ENCODE peak calls at places on chromosomes 3 and 15, in eight cellular contexts. One of them, this sample, is unnamed.

GRCh38 chr3:137514853-137515252 is 249.3 kb upstream of the SOX14 start:
- DNase-seq in Panc1: no peak
- DNase-seq in H1: no peak
- DNase-seq in stomach: no peak
- DNase-seq in breast epithelium: no peak
- DNase-seq in GM23338: peak; percentile 47
- DNase-seq in K562: no peak
- DNase-seq in GM12891: no peak
- DNase-seq in this sample: no peak

GRCh38 chr15:92864127-92864814 is 35.9 kb upstream of the CHD2 start:
- DNase-seq in Panc1: no peak
- DNase-seq in H1: peak; percentile 26
- DNase-seq in stomach: no peak
- DNase-seq in breast epithelium: no peak
- DNase-seq in GM23338: no peak
- DNase-seq in K562: no peak
- DNase-seq in GM12891: no peak
- DNase-seq in this sample: no peak

GRCh38 chr15:58545307-58546065 is 113.7 kb downstream of the LIPC start:
- DNase-seq in Panc1: no peak
- DNase-seq in H1: no peak
- DNase-seq in stomach: peak; percentile 19
- DNase-seq in breast epithelium: no peak
- DNase-seq in GM23338: no peak
- DNase-seq in K562: peak; percentile 61
- DNase-seq in GM12891: no peak
- DNase-seq in this sample: no peak

GRCh38 chr3:187913617-187914033 is 168.4 kb upstream of the BCL6 start:
- DNase-seq in Panc1: peak; percentile 57
- DNase-seq in H1: no peak
- DNase-seq in stomach: no peak
- DNase-seq in breast epithelium: no peak
- DNase-seq in GM23338: no peak
- DNase-seq in K562: no peak
- DNase-seq in GM12891: no peak
- DNase-seq in this sample: no peak

GRCh38 chr15:43511012-43511885 is 6.2 kb upstream of the MAP1A start:
- DNase-seq in Panc1: no peak
- DNase-seq in H1: peak; percentile 63
- DNase-seq in stomach: no peak
- DNase-seq in breast epithelium: no peak
- DNase-seq in GM23338: peak; percentile 70
- DNase-seq in K562: peak; percentile 43
- DNase-seq in GM12891: no peak
- DNase-seq in this sample: no peak

GRCh38 chr15:59298255-59298856 is 74.3 kb downstream of the MYO1E start:
- DNase-seq in Panc1: no peak
- DNase-seq in H1: no peak
- DNase-seq in stomach: no peak
- DNase-seq in breast epithelium: no peak
- DNase-seq in GM23338: no peak
- DNase-seq in K562: no peak
- DNase-seq in GM12891: peak; percentile 28
- DNase-seq in this sample: no peak

GRCh38 chr3:157857461-157857860 is 248.8 kb downstream of the SHOX2 start:
- DNase-seq in Panc1: no peak
- DNase-seq in H1: no peak
- DNase-seq in stomach: no peak
- DNase-seq in breast epithelium: no peak
- DNase-seq in GM23338: no peak
- DNase-seq in K562: no peak
- DNase-seq in GM12891: no peak
- DNase-seq in this sample: no peak

GRCh38 chr3:63325386-63325785 is 47.3 kb downstream of the SYNPR start:
- DNase-seq in Panc1: no peak
- DNase-seq in H1: no peak
- DNase-seq in stomach: no peak
- DNase-seq in breast epithelium: no peak
- DNase-seq in GM23338: no peak
- DNase-seq in K562: no peak
- DNase-seq in GM12891: no peak
- DNase-seq in this sample: no peak

GRCh38 chr3:66557166-66557565 is 56.3 kb upstream of the LRIG1 start:
- DNase-seq in Panc1: no peak
- DNase-seq in H1: no peak
- DNase-seq in stomach: no peak
- DNase-seq in breast epithelium: no peak
- DNase-seq in GM23338: no peak
- DNase-seq in K562: no peak
- DNase-seq in GM12891: no peak
- DNase-seq in this sample: no peak

GRCh38 chr3:66552846-66553245 is 52.0 kb upstream of the LRIG1 start:
- DNase-seq in Panc1: no peak
- DNase-seq in H1: no peak
- DNase-seq in stomach: no peak
- DNase-seq in breast epithelium: no peak
- DNase-seq in GM23338: peak; percentile 52
- DNase-seq in K562: no peak
- DNase-seq in GM12891: no peak
- DNase-seq in this sample: no peak

GRCh38 chr3:66553714-66554113 is 52.9 kb upstream of the LRIG1 start:
- DNase-seq in Panc1: no peak
- DNase-seq in H1: no peak
- DNase-seq in stomach: no peak
- DNase-seq in breast epithelium: no peak
- DNase-seq in GM23338: no peak
- DNase-seq in K562: no peak
- DNase-seq in GM12891: no peak
- DNase-seq in this sample: no peak

GRCh38 chr3:66554178-66554577 is 53.4 kb upstream of the LRIG1 start:
- DNase-seq in Panc1: no peak
- DNase-seq in H1: no peak
- DNase-seq in stomach: no peak
- DNase-seq in breast epithelium: no peak
- DNase-seq in GM23338: no peak
- DNase-seq in K562: no peak
- DNase-seq in GM12891: no peak
- DNase-seq in this sample: no peak

DNA sequence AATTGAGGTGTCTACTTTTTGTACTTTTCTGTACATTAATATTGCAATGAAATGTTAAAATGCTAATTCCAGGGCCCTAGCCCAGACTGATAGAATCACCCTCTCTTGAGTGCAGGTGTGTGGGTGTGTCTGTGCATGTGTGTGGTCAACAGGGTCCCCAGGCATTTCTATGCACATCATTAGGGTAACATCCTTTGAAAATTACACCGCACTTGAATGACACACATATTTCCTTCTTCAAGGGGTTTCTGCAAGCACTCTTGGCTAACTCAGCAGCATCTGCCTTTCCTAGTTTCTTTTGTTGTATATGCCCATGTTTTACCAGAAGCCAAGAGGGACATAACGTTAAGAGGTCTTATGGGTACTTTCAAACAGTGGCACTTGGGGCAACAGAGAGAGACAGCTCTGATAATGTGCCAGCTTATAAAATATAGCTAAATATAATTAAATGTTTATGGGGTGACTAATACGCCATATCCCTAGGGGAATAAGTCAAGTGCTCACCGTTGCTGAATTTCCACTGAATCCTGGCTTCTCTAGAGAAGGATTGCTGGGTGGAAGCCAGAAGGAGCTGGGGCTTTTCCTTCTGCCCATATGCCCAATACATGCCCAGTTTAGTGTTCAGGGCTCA is 54.5 kb upstream of the LRIG1 start:
- DNase-seq in Panc1: no peak
- DNase-seq in H1: no peak
- DNase-seq in stomach: no peak
- DNase-seq in breast epithelium: no peak
- DNase-seq in GM23338: no peak
- DNase-seq in K562: no peak
- DNase-seq in GM12891: no peak
- DNase-seq in this sample: no peak
- TF ChIP-seq POLR2AphosphoS5 in Panc1: no peak
- TF ChIP-seq POLR2AphosphoS5 in H1: no peak
- TF ChIP-seq POLR2AphosphoS5 in stomach: no peak
- TF ChIP-seq POLR2AphosphoS5 in breast epithelium: no peak
- TF ChIP-seq POLR2AphosphoS5 in GM23338: no peak
- TF ChIP-seq POLR2AphosphoS5 in K562: no peak
- TF ChIP-seq POLR2AphosphoS5 in GM12891: no peak
- TF ChIP-seq POLR2AphosphoS5 in this sample: no peak

GRCh38 chr15:45588199-45588910 is 1.2 kb downstream of the BLOC1S6 start:
- DNase-seq in Panc1: no peak
- DNase-seq in H1: no peak
- DNase-seq in stomach: no peak
- DNase-seq in breast epithelium: no peak
- DNase-seq in GM23338: no peak
- DNase-seq in K562: no peak
- DNase-seq in GM12891: no peak
- DNase-seq in this sample: peak; percentile 24

GRCh38 chr15:45589296-45589695 is 2.1 kb downstream of the BLOC1S6 start:
- DNase-seq in Panc1: no peak
- DNase-seq in H1: no peak
- DNase-seq in stomach: no peak
- DNase-seq in breast epithelium: no peak
- DNase-seq in GM23338: no peak
- DNase-seq in K562: no peak
- DNase-seq in GM12891: no peak
- DNase-seq in this sample: no peak

GRCh38 chr15:45585069-45585468 is 2.1 kb upstream of the BLOC1S6 start:
- DNase-seq in Panc1: no peak
- DNase-seq in H1: no peak
- DNase-seq in stomach: no peak
- DNase-seq in breast epithelium: no peak
- DNase-seq in GM23338: no peak
- DNase-seq in K562: no peak
- DNase-seq in GM12891: no peak
- DNase-seq in this sample: peak; percentile 19

GRCh38 chr15:45587861-45588170 is 637 bp downstream of the BLOC1S6 start:
- DNase-seq in Panc1: no peak
- DNase-seq in H1: no peak
- DNase-seq in stomach: no peak
- DNase-seq in breast epithelium: no peak
- DNase-seq in GM23338: no peak
- DNase-seq in K562: no peak
- DNase-seq in GM12891: no peak
- DNase-seq in this sample: no peak

DNA sequence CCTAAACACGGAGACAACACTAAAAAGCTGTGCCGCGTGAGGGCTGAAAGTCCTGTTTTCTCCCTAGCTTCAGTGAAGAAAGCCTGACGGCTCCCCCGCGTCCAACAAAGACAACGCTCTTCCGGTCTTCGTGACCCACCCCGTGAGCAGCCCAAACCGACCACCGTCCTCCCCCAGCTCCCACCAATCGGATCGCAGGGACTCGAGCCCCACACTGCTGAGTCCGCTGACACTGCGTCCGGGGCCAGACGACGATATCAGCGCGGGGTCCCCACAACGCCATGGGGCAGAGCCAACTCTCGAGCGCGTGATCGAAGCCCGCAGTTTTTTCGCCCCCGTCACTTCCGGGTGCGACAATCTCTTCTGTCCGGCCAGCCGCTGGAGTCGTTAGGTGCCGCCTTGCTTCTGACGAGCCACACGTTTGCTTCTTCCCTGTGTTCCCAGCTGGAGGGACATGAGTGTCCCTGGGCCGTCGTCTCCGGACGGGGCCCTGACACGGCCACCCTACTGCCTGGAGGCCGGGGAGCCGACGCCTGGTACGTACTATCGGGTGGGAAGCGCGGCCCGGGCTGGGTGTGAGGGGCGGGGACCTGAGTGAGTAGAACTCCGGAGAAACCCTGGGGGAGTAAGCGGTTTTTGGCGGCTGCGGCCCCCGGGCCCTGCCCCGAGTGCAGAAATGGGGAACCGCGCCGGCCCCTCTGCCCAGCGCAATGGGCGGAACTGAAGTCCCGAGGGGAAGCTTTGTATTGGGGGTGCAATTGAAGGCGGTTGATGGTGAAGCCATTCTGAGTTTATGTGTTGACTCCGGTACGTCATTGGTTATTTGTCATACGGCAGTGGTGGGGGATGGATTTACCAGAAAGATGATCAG is at the start of gene BLOC1S6:
- DNase-seq in Panc1: peak; percentile 50
- DNase-seq in H1: peak; percentile 94
- DNase-seq in stomach: peak; percentile 90
- DNase-seq in breast epithelium: peak; percentile 90
- DNase-seq in GM23338: peak; percentile 97
- DNase-seq in K562: peak; percentile 90
- DNase-seq in GM12891: peak; percentile 67
- DNase-seq in this sample: peak; percentile 99
- TF ChIP-seq POLR2AphosphoS5 in Panc1: peak; percentile 80
- TF ChIP-seq POLR2AphosphoS5 in H1: peak; percentile 88
- TF ChIP-seq POLR2AphosphoS5 in stomach: peak; percentile 89
- TF ChIP-seq POLR2AphosphoS5 in breast epithelium: peak; percentile 88
- TF ChIP-seq POLR2AphosphoS5 in GM23338: peak; percentile 70
- TF ChIP-seq POLR2AphosphoS5 in K562: peak; percentile 78
- TF ChIP-seq POLR2AphosphoS5 in GM12891: peak; percentile 92
- TF ChIP-seq POLR2AphosphoS5 in this sample: peak; percentile 93

GRCh38 chr15:41836713-41837454 is 1.8 kb upstream of the PLA2G4B start:
- DNase-seq in Panc1: no peak
- DNase-seq in H1: no peak
- DNase-seq in stomach: no peak
- DNase-seq in breast epithelium: no peak
- DNase-seq in GM23338: no peak
- DNase-seq in K562: no peak
- DNase-seq in GM12891: no peak
- DNase-seq in this sample: no peak

GRCh38 chr15:41836072-41836471 is 2.6 kb upstream of the PLA2G4B start:
- DNase-seq in Panc1: no peak
- DNase-seq in H1: no peak
- DNase-seq in stomach: no peak
- DNase-seq in breast epithelium: no peak
- DNase-seq in GM23338: no peak
- DNase-seq in K562: no peak
- DNase-seq in GM12891: no peak
- DNase-seq in this sample: no peak

GRCh38 chr15:41832208-41832607 is 4.3 kb downstream of the JMJD7 start:
- DNase-seq in Panc1: no peak
- DNase-seq in H1: no peak
- DNase-seq in stomach: no peak
- DNase-seq in breast epithelium: no peak
- DNase-seq in GM23338: no peak
- DNase-seq in K562: no peak
- DNase-seq in GM12891: no peak
- DNase-seq in this sample: no peak

GRCh38 chr15:41829959-41830646 is 2.2 kb downstream of the JMJD7 start:
- DNase-seq in Panc1: no peak
- DNase-seq in H1: no peak
- DNase-seq in stomach: peak; percentile 48
- DNase-seq in breast epithelium: no peak
- DNase-seq in GM23338: no peak
- DNase-seq in K562: no peak
- DNase-seq in GM12891: no peak
- DNase-seq in this sample: no peak

GRCh38 chr15:41832875-41833274 is 5.0 kb downstream of the JMJD7 start:
- DNase-seq in Panc1: no peak
- DNase-seq in H1: no peak
- DNase-seq in stomach: peak; percentile 48
- DNase-seq in breast epithelium: no peak
- DNase-seq in GM23338: no peak
- DNase-seq in K562: no peak
- DNase-seq in GM12891: no peak
- DNase-seq in this sample: no peak
- TF ChIP-seq POLR2AphosphoS5 in Panc1: no peak
- TF ChIP-seq POLR2AphosphoS5 in H1: no peak
- TF ChIP-seq POLR2AphosphoS5 in stomach: peak; percentile 25
- TF ChIP-seq POLR2AphosphoS5 in breast epithelium: no peak
- TF ChIP-seq POLR2AphosphoS5 in GM23338: no peak
- TF ChIP-seq POLR2AphosphoS5 in K562: no peak
- TF ChIP-seq POLR2AphosphoS5 in GM12891: no peak
- TF ChIP-seq POLR2AphosphoS5 in this sample: no peak

DNA sequence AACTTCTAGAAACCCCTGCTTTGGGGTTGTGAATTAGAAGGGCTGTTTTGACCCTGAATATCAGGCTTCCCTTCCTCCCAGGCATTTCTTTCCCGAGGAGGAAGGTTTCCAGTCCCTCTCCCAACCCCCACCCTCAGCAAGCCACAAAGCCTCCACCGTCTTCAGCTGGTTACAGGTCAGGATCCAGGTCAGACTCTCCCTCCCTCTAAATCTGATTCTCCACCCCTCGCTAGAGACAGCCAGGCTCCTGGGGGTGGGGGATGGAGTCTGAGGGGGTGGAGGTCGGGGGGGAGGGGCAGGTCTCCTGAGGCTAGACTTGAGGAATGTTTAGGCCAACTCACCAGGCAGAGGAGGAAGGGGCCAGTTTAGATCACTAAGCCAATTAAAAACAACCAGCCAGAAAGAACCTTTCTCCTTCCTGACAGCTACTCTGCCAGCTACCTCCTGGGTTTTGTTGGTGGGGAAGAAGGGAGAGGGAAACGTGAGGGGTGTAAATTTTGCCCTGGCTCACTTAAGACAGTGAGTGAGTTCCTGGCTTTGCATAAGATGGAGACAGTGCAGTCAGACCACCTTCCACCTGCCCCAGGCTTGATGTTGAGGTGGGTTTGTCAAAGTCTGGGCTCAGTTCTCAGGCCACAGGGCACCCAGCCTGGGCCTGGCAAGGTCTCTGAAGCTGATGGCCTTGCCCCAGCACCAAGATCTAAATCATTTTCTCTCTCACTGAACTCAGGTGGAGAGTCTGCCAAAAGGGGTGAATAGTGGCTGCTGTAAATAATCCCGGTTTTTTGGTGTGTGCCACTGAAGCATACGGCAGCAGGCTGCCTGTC is 19.5 kb downstream of the BMF start:
- DNase-seq in Panc1: no peak
- DNase-seq in H1: no peak
- DNase-seq in stomach: no peak
- DNase-seq in breast epithelium: no peak
- DNase-seq in GM23338: peak; percentile 84
- DNase-seq in K562: peak; percentile 66
- DNase-seq in GM12891: no peak
- DNase-seq in this sample: no peak
- TF ChIP-seq POLR2AphosphoS5 in Panc1: no peak
- TF ChIP-seq POLR2AphosphoS5 in H1: no peak
- TF ChIP-seq POLR2AphosphoS5 in stomach: no peak
- TF ChIP-seq POLR2AphosphoS5 in breast epithelium: no peak
- TF ChIP-seq POLR2AphosphoS5 in GM23338: no peak
- TF ChIP-seq POLR2AphosphoS5 in K562: no peak
- TF ChIP-seq POLR2AphosphoS5 in GM12891: no peak
- TF ChIP-seq POLR2AphosphoS5 in this sample: no peak

This sample was measured in esophagus muscularis mucosa.